ENCODE peak calls at places on chromosomes 5 and 9, in eight cellular contexts. S, C, E, F, G, A, Z and W are unnamed samples.

GRCh38 chr9:76453785-76454184 is 5.2 kb upstream of the GCNT1 start:
- DNase-seq in F (no peak), Z (no peak), G (peak), C (no peak), S (no peak), A (no peak), E (no peak), W (no peak)

GRCh38 chr5:126178521-126178920 is 244.7 kb upstream of the GRAMD2B start:
- DNase-seq in C (no peak), G (peak), A (no peak), S (no peak), E (no peak), F (no peak), Z (no peak), W (no peak)

GRCh38 chr9:104073770-104074133 is 20.4 kb upstream of the SMC2 start:
- DNase-seq in S (no peak), C (no peak), G (no peak), E (no peak), Z (no peak), A (no peak), F (no peak), W (no peak)

GRCh38 chr5:134114886-134115805 is 665 bp downstream of the TCF7 start:
- DNase-seq in C (peak), E (peak), F (peak), G (no peak), S (peak), A (peak), Z (no peak), W (no peak)

GRCh38 chr5:61808091-61808490 is 476.0 kb downstream of the ZSWIM6 start:
- DNase-seq in E (no peak), S (no peak), C (no peak), A (no peak), G (no peak), Z (no peak), F (no peak), W (no peak)

GRCh38 chr5:62922191-62922590 is 343.6 kb downstream of the LRRC70 start:
- DNase-seq in G (no peak), C (no peak), A (no peak), F (no peak), Z (no peak), E (no peak), S (no peak), W (no peak)

GRCh38 chr9:102922526-102922925 is 72.6 kb upstream of the CYLC2 start:
- DNase-seq in S (no peak), A (no peak), C (no peak), G (no peak), Z (no peak), F (no peak), E (no peak), W (no peak)

GRCh38 chr5:178793156-178793555 is 62.7 kb upstream of the ZNF354A start:
- DNase-seq in S (peak), E (no peak), Z (no peak), G (no peak), A (no peak), C (no peak), F (peak), W (no peak)

GRCh38 chr5:66565878-66566277 is 30.3 kb upstream of the MAST4 start:
- DNase-seq in S (no peak), Z (no peak), E (no peak), C (no peak), A (no peak), G (no peak), F (no peak), W (no peak)

GRCh38 chr9:124272118-124272517 is 14.4 kb downstream of the NEK6 start:
- DNase-seq in E (no peak), C (no peak), G (no peak), A (no peak), Z (no peak), F (no peak), S (no peak), W (no peak)

GRCh38 chr5:97400537-97400936 is 217.5 kb upstream of the RIOK2 start:
- DNase-seq in C (no peak), Z (no peak), S (no peak), F (peak), G (no peak), A (no peak), E (no peak), W (no peak)

GRCh38 chr9:93434056-93434455 is 17.4 kb upstream of the FAM120A start:
- DNase-seq in F (no peak), C (no peak), S (no peak), G (no peak), E (no peak), Z (no peak), A (no peak), W (no peak)

GRCh38 chr9:87382902-87383301 is 114.8 kb upstream of the DAPK1 start:
- DNase-seq in A (no peak), F (no peak), E (no peak), Z (no peak), C (no peak), S (no peak), G (peak), W (peak)

GRCh38 chr5:41641621-41642020 is 131.2 kb upstream of the PLCXD3 start:
- DNase-seq in C (no peak), G (peak), F (no peak), E (no peak), A (no peak), S (no peak), Z (no peak), W (no peak)

GRCh38 chr5:76579166-76579765 is 43.9 kb downstream of the F2RL2 start:
- DNase-seq in S (no peak), Z (no peak), F (no peak), C (no peak), E (no peak), G (peak), A (no peak), W (no peak)

GRCh38 chr5:61301345-61301744 is 30.7 kb upstream of the ZSWIM6 start:
- DNase-seq in F (no peak), E (no peak), S (no peak), C (no peak), A (no peak), Z (no peak), G (peak), W (no peak)

GRCh38 chr5:156913355-156913718 is 49.7 kb downstream of the TIMD4 start:
- DNase-seq in Z (no peak), S (no peak), F (peak), E (no peak), C (no peak), A (no peak), G (no peak), W (no peak)

GRCh38 chr5:134526483-134527155 is 1.1 kb downstream of the JADE2 start:
- DNase-seq in G (no peak), Z (peak), F (peak), S (no peak), A (peak), C (peak), E (peak), W (peak)

GRCh38 chr5:43839218-43839617 is 236.2 kb downstream of the NNT start:
- DNase-seq in E (no peak), Z (no peak), S (no peak), G (peak), C (no peak), A (no peak), F (no peak), W (no peak)

GRCh38 chr9:137445930-137446431 is 4.8 kb upstream of the ENTPD8 start:
- DNase-seq in A (no peak), E (no peak), Z (no peak), S (no peak), C (no peak), F (no peak), G (no peak), W (no peak)

GRCh38 chr9:15135167-15135792 is 171.7 kb downstream of the TTC39B start:
- DNase-seq in G (peak), Z (peak), S (peak), C (peak), E (peak), A (peak), F (peak), W (peak)

GRCh38 chr9:120909904-120910303 is 16.7 kb downstream of the TRAF1 start:
- DNase-seq in C (no peak), A (peak), S (no peak), E (no peak), G (no peak), F (no peak), Z (no peak), W (no peak)

GRCh38 chr5:118531276-118531675 is 457.1 kb downstream of the DTWD2 start:
- DNase-seq in E (no peak), Z (no peak), C (no peak), G (no peak), F (no peak), S (no peak), A (no peak), W (no peak)

GRCh38 chr9:23412458-23412857 is 413.6 kb downstream of the ELAVL2 start:
- DNase-seq in E (no peak), S (no peak), G (no peak), Z (no peak), A (no peak), F (no peak), C (no peak), W (no peak)

GRCh38 chr5:89342106-89342876 is 459.3 kb upstream of the MEF2C start:
- DNase-seq in F (no peak), S (no peak), Z (no peak), A (no peak), C (no peak), G (peak), E (no peak), W (no peak)

GRCh38 chr5:55441107-55441771 is 93.5 kb downstream of the PLPP1 start:
- DNase-seq in G (no peak), Z (no peak), S (no peak), F (no peak), C (no peak), E (no peak), A (no peak), W (no peak)

GRCh38 chr5:55445817-55446216 is 88.9 kb downstream of the PLPP1 start:
- DNase-seq in A (no peak), F (no peak), S (no peak), E (no peak), G (no peak), C (no peak), Z (no peak), W (no peak)

GRCh38 chr5:55440188-55440646 is 94.5 kb downstream of the PLPP1 start:
- DNase-seq in E (no peak), S (no peak), F (no peak), Z (no peak), C (no peak), A (no peak), G (peak), W (no peak)

GRCh38 chr5:55438931-55439477 is 95.8 kb downstream of the PLPP1 start:
- DNase-seq in F (no peak), C (no peak), G (peak), A (no peak), Z (no peak), S (no peak), E (no peak), W (no peak)

DNA sequence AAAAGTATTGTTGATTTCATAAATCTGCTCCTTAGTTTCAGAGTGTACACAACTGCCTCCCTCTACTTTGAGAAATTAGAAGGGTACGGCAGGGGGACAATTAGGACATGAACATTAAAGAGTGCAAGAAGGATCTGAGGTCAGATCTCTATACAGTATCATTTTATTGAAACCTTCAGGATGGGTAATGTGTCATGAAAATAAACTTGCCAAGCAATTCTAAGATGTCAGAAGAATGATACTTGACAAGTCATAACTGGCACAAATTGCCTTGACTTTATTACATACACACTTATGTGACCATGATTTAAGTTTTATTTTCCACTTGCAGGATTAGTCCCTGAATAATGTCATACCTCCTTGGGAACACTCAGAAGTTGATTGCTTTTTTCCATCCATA is 92.8 kb downstream of the PLPP1 start:
- DNase-seq in Z (no peak), E (no peak), A (no peak), S (no peak), C (no peak), G (no peak), F (no peak), W (no peak)
- H3K27ac ChIP-seq in Z (no peak), E (no peak), A (no peak), S (no peak), C (no peak), G (no peak), F (no peak), W (peak)

GRCh38 chr5:45279109-45279508 is 417.1 kb downstream of the HCN1 start:
- DNase-seq in C (no peak), G (no peak), S (no peak), Z (no peak), A (no peak), F (peak), E (no peak), W (no peak)
- H3K27ac ChIP-seq in C (no peak), G (no peak), S (no peak), Z (no peak), A (no peak), F (no peak), E (no peak), W (no peak)

DNA sequence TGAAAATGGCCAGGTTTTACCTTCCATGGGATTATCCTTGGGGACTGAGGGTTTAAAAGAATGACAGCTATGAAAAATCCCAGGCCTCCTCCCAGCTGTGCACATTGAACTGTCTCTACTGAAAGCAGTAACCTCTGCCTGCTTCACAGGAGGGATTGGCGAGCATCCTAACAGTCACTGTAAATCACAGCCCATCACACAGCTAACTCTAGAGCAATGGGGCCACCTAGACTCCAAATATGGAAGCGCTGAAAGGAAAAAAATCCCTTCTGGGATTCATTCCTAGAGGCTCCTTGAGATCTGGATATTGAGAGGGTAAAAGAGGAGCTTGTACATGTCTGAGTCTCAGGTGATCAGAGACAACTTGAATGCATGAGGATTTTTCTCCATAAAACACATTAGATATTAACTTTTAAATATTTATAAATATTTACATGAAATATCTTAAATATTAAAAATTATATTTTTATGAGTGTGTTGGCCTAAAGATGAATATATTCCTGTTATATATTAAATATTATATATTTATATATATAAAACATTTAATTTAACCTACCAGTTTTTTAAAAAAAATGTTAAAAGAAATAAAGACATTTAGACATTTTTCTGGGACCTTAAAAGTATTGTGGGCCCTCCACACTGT is 133.8 kb upstream of the SLC24A2 start:
- DNase-seq in E (no peak), A (no peak), C (no peak), S (no peak), G (peak), Z (no peak), F (peak), W (no peak)
- H3K27ac ChIP-seq in E (no peak), A (no peak), C (no peak), S (no peak), G (no peak), Z (no peak), F (no peak), W (no peak)

GRCh38 chr9:113528811-113529210 is 65.3 kb downstream of the RGS3 start:
- DNase-seq in S (no peak), G (no peak), Z (no peak), E (no peak), F (no peak), A (no peak), C (no peak), W (no peak)

GRCh38 chr9:113526231-113526746 is 62.8 kb downstream of the RGS3 start:
- DNase-seq in G (no peak), S (no peak), A (no peak), F (no peak), Z (no peak), E (no peak), C (no peak), W (no peak)

GRCh38 chr9:113526841-113527240 is 63.3 kb downstream of the RGS3 start:
- DNase-seq in Z (no peak), A (no peak), G (peak), S (no peak), F (no peak), E (no peak), C (no peak), W (no peak)

GRCh38 chr9:113529336-113530009 is 65.9 kb downstream of the RGS3 start:
- DNase-seq in A (no peak), C (no peak), G (no peak), S (no peak), F (peak), E (no peak), Z (no peak), W (no peak)

GRCh38 chr9:113528088-113528487 is 64.6 kb downstream of the RGS3 start:
- DNase-seq in A (no peak), E (no peak), S (no peak), Z (no peak), G (no peak), F (no peak), C (no peak), W (no peak)
- H3K27ac ChIP-seq in A (no peak), E (no peak), S (no peak), Z (no peak), G (no peak), F (no peak), C (no peak), W (peak)

DNA sequence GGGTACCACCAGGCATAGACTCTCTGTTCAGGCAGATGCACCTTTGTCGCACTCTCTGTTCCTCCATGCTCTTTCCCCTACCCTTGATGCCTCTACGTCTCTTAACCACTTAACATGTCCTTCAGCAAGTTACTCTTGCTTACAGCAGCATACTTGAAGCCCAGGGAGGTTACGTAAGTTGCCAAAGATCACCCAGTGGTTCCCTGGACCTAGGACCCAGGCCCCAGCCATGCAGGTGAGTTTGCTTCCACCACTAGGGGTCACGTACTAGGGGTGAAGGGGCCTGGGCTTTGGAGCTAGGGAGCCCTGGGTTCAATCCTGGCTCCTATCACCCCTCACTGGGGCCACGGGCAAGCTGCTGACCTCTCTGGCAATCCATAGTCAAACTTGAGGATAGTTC is 8.9 kb downstream of the AKNA start:
- DNase-seq in E (no peak), A (no peak), Z (no peak), G (no peak), F (no peak), S (no peak), C (no peak), W (no peak)
- H3K27ac ChIP-seq in E (peak), A (peak), Z (no peak), G (no peak), F (no peak), S (no peak), C (peak), W (no peak)

DNA sequence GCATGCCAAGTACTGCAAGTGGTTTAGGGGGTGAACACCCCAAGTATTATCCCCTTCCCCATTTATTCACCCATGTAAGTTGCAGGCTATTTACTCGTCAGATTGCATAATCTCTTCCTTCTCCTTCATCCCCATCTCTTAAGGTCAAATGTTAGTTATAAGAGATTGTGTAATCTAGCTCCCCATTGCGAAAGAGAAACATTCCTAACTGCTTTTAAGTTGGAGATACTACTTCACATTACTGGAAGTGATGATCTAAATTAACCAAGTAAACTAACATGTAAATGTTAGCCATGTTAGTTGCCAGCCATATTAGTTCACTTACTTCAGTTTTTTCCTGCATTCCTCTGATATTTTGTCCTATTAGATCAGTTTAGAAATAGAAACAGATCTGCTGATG is 262.3 kb downstream of the TAF11L14 start:
- DNase-seq in E (no peak), G (peak), S (no peak), A (no peak), C (no peak), F (no peak), Z (no peak), W (no peak)
- H3K27ac ChIP-seq in E (no peak), G (peak), S (no peak), A (no peak), C (no peak), F (no peak), Z (no peak), W (no peak)

GRCh38 chr5:172454355-172455086 is at the start of gene SH3PXD2B:
- DNase-seq in S (peak), E (peak), G (no peak), Z (no peak), F (peak), A (peak), C (peak), W (no peak)
- H3K27ac ChIP-seq in S (peak), E (no peak), G (peak), Z (peak), F (peak), A (no peak), C (no peak), W (peak)

GRCh38 chr5:139275536-139276297 is 17.8 kb upstream of the MATR3 start:
- DNase-seq in E (no peak), C (no peak), A (no peak), G (no peak), S (no peak), Z (no peak), F (no peak), W (no peak)
- H3K27ac ChIP-seq in E (no peak), C (no peak), A (no peak), G (no peak), S (no peak), Z (no peak), F (no peak), W (no peak)

DNA sequence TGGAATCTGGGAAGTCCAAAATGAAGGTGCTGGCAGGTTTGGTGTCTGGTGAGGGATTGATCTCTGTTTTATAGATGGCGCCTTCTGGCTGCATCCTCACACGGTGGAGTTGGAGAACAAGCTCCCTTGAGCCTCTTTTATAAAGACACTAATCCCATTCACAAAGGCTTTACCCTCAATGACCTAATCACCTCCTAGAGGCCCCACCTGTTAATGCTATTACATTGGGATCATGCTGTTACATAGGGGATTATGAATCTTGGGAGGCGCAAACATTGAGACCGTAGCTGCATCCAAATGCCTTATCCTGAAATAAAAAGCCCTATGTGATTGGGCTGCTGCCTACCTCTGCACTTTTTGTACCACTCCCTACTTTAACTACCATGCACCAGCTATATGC is 197.1 kb upstream of the HMHB1 start:
- DNase-seq in G (no peak), A (no peak), C (no peak), S (no peak), E (no peak), F (no peak), Z (no peak), W (no peak)
- H3K27ac ChIP-seq in G (no peak), A (no peak), C (no peak), S (no peak), E (no peak), F (no peak), Z (no peak), W (no peak)